ENCODE peak calls at places on chromosomes 6 and 20, in five cellular contexts. One of them, this sample, is unnamed.

GRCh38 chr6:116737004-116737403 is 28.5 kb downstream of the FAM162B start:
- DNase-seq in NCI-H748 treated with DMSO at 0.1 percent for 48 hours: no peak
- DNase-seq in fibroblast of the aortic adventitia: no peak
- DNase-seq in left colon: no peak
- DNase-seq in stimulated activated CD8-positive, alpha-beta memory T cell treated with anti-CD3 and anti-CD28 coated beads, Interleukin-7, amount 100 ng/mL, for 1 hour: no peak
- DNase-seq in this sample: no peak

GRCh38 chr20:58623579-58624473 is 27.3 kb upstream of the STX16 start:
- DNase-seq in NCI-H748 treated with DMSO at 0.1 percent for 48 hours: no peak
- DNase-seq in fibroblast of the aortic adventitia: peak; percentile 89
- DNase-seq in left colon: peak; percentile 21
- DNase-seq in stimulated activated CD8-positive, alpha-beta memory T cell treated with anti-CD3 and anti-CD28 coated beads, Interleukin-7, amount 100 ng/mL, for 1 hour: no peak
- DNase-seq in this sample: no peak

GRCh38 chr20:61307686-61308085 is 55.6 kb downstream of the CDH4 start:
- DNase-seq in NCI-H748 treated with DMSO at 0.1 percent for 48 hours: no peak
- DNase-seq in fibroblast of the aortic adventitia: no peak
- DNase-seq in left colon: no peak
- DNase-seq in stimulated activated CD8-positive, alpha-beta memory T cell treated with anti-CD3 and anti-CD28 coated beads, Interleukin-7, amount 100 ng/mL, for 1 hour: no peak
- DNase-seq in this sample: no peak

GRCh38 chr6:108748063-108748462 is 100.2 kb upstream of the ARMC2 start:
- DNase-seq in NCI-H748 treated with DMSO at 0.1 percent for 48 hours: no peak
- DNase-seq in fibroblast of the aortic adventitia: peak; percentile 26
- DNase-seq in left colon: no peak
- DNase-seq in stimulated activated CD8-positive, alpha-beta memory T cell treated with anti-CD3 and anti-CD28 coated beads, Interleukin-7, amount 100 ng/mL, for 1 hour: no peak
- DNase-seq in this sample: no peak

GRCh38 chr6:108714012-108714773 is 134.0 kb upstream of the ARMC2 start:
- DNase-seq in NCI-H748 treated with DMSO at 0.1 percent for 48 hours: no peak
- DNase-seq in fibroblast of the aortic adventitia: peak; percentile 93
- DNase-seq in left colon: no peak
- DNase-seq in stimulated activated CD8-positive, alpha-beta memory T cell treated with anti-CD3 and anti-CD28 coated beads, Interleukin-7, amount 100 ng/mL, for 1 hour: no peak
- DNase-seq in this sample: no peak

GRCh38 chr6:133923938-133924593 is 29.0 kb upstream of the TBPL1 start:
- DNase-seq in NCI-H748 treated with DMSO at 0.1 percent for 48 hours: peak; percentile 86
- DNase-seq in fibroblast of the aortic adventitia: peak; percentile 91
- DNase-seq in left colon: peak; percentile 63
- DNase-seq in stimulated activated CD8-positive, alpha-beta memory T cell treated with anti-CD3 and anti-CD28 coated beads, Interleukin-7, amount 100 ng/mL, for 1 hour: no peak
- DNase-seq in this sample: peak; percentile 71

GRCh38 chr20:49630396-49630951 is 62.5 kb upstream of the PTGIS start:
- DNase-seq in NCI-H748 treated with DMSO at 0.1 percent for 48 hours: no peak
- DNase-seq in fibroblast of the aortic adventitia: no peak
- DNase-seq in left colon: no peak
- DNase-seq in stimulated activated CD8-positive, alpha-beta memory T cell treated with anti-CD3 and anti-CD28 coated beads, Interleukin-7, amount 100 ng/mL, for 1 hour: no peak
- DNase-seq in this sample: no peak

GRCh38 chr6:17679726-17680125 is 27.0 kb downstream of the NUP153 start:
- DNase-seq in NCI-H748 treated with DMSO at 0.1 percent for 48 hours: no peak
- DNase-seq in fibroblast of the aortic adventitia: no peak
- DNase-seq in left colon: no peak
- DNase-seq in stimulated activated CD8-positive, alpha-beta memory T cell treated with anti-CD3 and anti-CD28 coated beads, Interleukin-7, amount 100 ng/mL, for 1 hour: no peak
- DNase-seq in this sample: no peak

GRCh38 chr6:17490724-17491123 is 97.3 kb downstream of the CAP2 start:
- DNase-seq in NCI-H748 treated with DMSO at 0.1 percent for 48 hours: no peak
- DNase-seq in fibroblast of the aortic adventitia: no peak
- DNase-seq in left colon: no peak
- DNase-seq in stimulated activated CD8-positive, alpha-beta memory T cell treated with anti-CD3 and anti-CD28 coated beads, Interleukin-7, amount 100 ng/mL, for 1 hour: no peak
- DNase-seq in this sample: no peak

GRCh38 chr6:49949062-49949461 is 14.9 kb downstream of the DEFB114 start:
- DNase-seq in NCI-H748 treated with DMSO at 0.1 percent for 48 hours: no peak
- DNase-seq in fibroblast of the aortic adventitia: no peak
- DNase-seq in left colon: no peak
- DNase-seq in stimulated activated CD8-positive, alpha-beta memory T cell treated with anti-CD3 and anti-CD28 coated beads, Interleukin-7, amount 100 ng/mL, for 1 hour: no peak
- DNase-seq in this sample: no peak

GRCh38 chr6:12136905-12137304 is 124.8 kb downstream of the HIVEP1 start:
- DNase-seq in NCI-H748 treated with DMSO at 0.1 percent for 48 hours: no peak
- DNase-seq in fibroblast of the aortic adventitia: peak; percentile 49
- DNase-seq in left colon: no peak
- DNase-seq in stimulated activated CD8-positive, alpha-beta memory T cell treated with anti-CD3 and anti-CD28 coated beads, Interleukin-7, amount 100 ng/mL, for 1 hour: no peak
- DNase-seq in this sample: no peak

GRCh38 chr6:92364948-92365386 is 1054.4 kb downstream of the EPHA7 start:
- DNase-seq in NCI-H748 treated with DMSO at 0.1 percent for 48 hours: peak; percentile 19
- DNase-seq in fibroblast of the aortic adventitia: no peak
- DNase-seq in left colon: no peak
- DNase-seq in stimulated activated CD8-positive, alpha-beta memory T cell treated with anti-CD3 and anti-CD28 coated beads, Interleukin-7, amount 100 ng/mL, for 1 hour: no peak
- DNase-seq in this sample: no peak

GRCh38 chr20:813386-813785 is 20.1 kb upstream of the FAM110A start:
- DNase-seq in NCI-H748 treated with DMSO at 0.1 percent for 48 hours: no peak
- DNase-seq in fibroblast of the aortic adventitia: no peak
- DNase-seq in left colon: no peak
- DNase-seq in stimulated activated CD8-positive, alpha-beta memory T cell treated with anti-CD3 and anti-CD28 coated beads, Interleukin-7, amount 100 ng/mL, for 1 hour: no peak
- DNase-seq in this sample: no peak

GRCh38 chr6:110053395-110054240 is 75.5 kb downstream of the GPR6 start:
- DNase-seq in NCI-H748 treated with DMSO at 0.1 percent for 48 hours: peak; percentile 58
- DNase-seq in fibroblast of the aortic adventitia: peak; percentile 77
- DNase-seq in left colon: no peak
- DNase-seq in stimulated activated CD8-positive, alpha-beta memory T cell treated with anti-CD3 and anti-CD28 coated beads, Interleukin-7, amount 100 ng/mL, for 1 hour: no peak
- DNase-seq in this sample: no peak

This sample was measured in ureter.